ENCODE peak calls at places on chromosomes 6 and 20, in five cellular contexts. X is GM12878, P is SK-N-SH, E is K562, B is HepG2. R is an unnamed sample.

GRCh38 chr6:150417899-150418824 is 49.4 kb downstream of the IYD start:
- DNase-seq in P (peak), X (peak), E (peak), B (peak), R (peak)

GRCh38 chr6:71478834-71479541 is 190.4 kb downstream of the OGFRL1 start:
- DNase-seq in E (no peak), B (no peak), X (no peak), P (no peak), R (no peak)

GRCh38 chr20:59598625-59599310 is 5.6 kb upstream of the PHACTR3 start:
- DNase-seq in E (peak), X (peak), B (peak), P (peak), R (peak)

GRCh38 chr6:24492475-24492874 is 2.3 kb upstream of the ALDH5A1 start:
- DNase-seq in E (peak), P (no peak), X (no peak), B (peak), R (no peak)

GRCh38 chr6:125931733-125932450 is 24.7 kb upstream of the HINT3 start:
- DNase-seq in P (no peak), X (peak), B (no peak), E (no peak), R (no peak)

GRCh38 chr6:164247106-164247505 is 832.6 kb downstream of the QKI start:
- DNase-seq in X (no peak), B (no peak), P (no peak), E (no peak), R (no peak)

GRCh38 chr6:146103416-146104072 is 74.7 kb downstream of the GRM1 start:
- DNase-seq in X (no peak), B (no peak), E (no peak), P (no peak), R (no peak)

GRCh38 chr20:58755062-58755697 is 62.6 kb downstream of the NPEPL1 start:
- DNase-seq in X (no peak), P (no peak), B (no peak), E (no peak), R (no peak)

GRCh38 chr6:48080227-48081009 is 30.6 kb downstream of the PTCHD4 start:
- DNase-seq in B (peak), E (no peak), P (no peak), X (no peak), R (no peak)

GRCh38 chr6:35244551-35244950 is 15.0 kb upstream of the ZNF76 start:
- DNase-seq in B (no peak), P (no peak), E (no peak), X (no peak), R (no peak)

GRCh38 chr20:32663704-32664351 is 9.9 kb downstream of the C20orf203 start:
- DNase-seq in E (no peak), P (no peak), X (no peak), B (no peak), R (no peak)

GRCh38 chr20:48455606-48456360 is 372.0 kb downstream of the PREX1 start:
- DNase-seq in X (no peak), B (no peak), P (no peak), E (no peak), R (no peak)

GRCh38 chr6:5081955-5082354 is 3.2 kb upstream of the PPP1R3G start:
- DNase-seq in B (no peak), P (no peak), X (no peak), E (no peak), R (no peak)

GRCh38 chr6:111666812-111667211 is 61.1 kb upstream of the TRAF3IP2 start:
- DNase-seq in B (no peak), X (no peak), P (no peak), E (no peak), R (no peak)

GRCh38 chr6:47780510-47781356 is 1.1 kb upstream of the OPN5 start:
- DNase-seq in B (peak), P (peak), E (peak), X (no peak), R (no peak)

GRCh38 chr20:15455279-15455678 is 1117.9 kb upstream of the FLRT3 start:
- DNase-seq in B (no peak), E (no peak), X (no peak), P (no peak), R (no peak)

GRCh38 chr20:35263609-35264223 is 14.2 kb downstream of the MMP24OS start:
- DNase-seq in P (no peak), X (no peak), B (peak), E (no peak), R (no peak)

GRCh38 chr20:46237221-46237620 is 71.1 kb downstream of the CDH22 start:
- DNase-seq in X (no peak), P (no peak), B (no peak), E (no peak), R (no peak)

GRCh38 chr6:82363368-82364086 is at the start of gene TPBG:
- DNase-seq in E (peak), X (no peak), B (peak), P (peak), R (peak)

GRCh38 chr6:36998723-36999466 is 6.6 kb upstream of the FGD2 start:
- DNase-seq in P (peak), B (no peak), X (no peak), E (no peak), R (no peak)

GRCh38 chr6:80771941-80772340 is 665.5 kb downstream of the BCKDHB start:
- DNase-seq in E (no peak), X (no peak), P (no peak), B (no peak), R (no peak)

GRCh38 chr20:1945134-1945618 is 48.7 kb downstream of the PDYN start:
- DNase-seq in E (no peak), X (no peak), P (no peak), B (no peak), R (no peak)

GRCh38 chr20:58306421-58307261 is 2.9 kb upstream of the RAB22A start:
- DNase-seq in X (peak), E (peak), P (no peak), B (peak), R (no peak)

GRCh38 chr20:35742741-35743523 is 872 bp upstream of the RBM39 start:
- DNase-seq in X (peak), E (peak), P (peak), B (peak), R (no peak)

GRCh38 chr6:107972413-107973096 is 14.5 kb upstream of the SEC63 start:
- DNase-seq in X (no peak), E (no peak), B (peak), P (peak), R (no peak)

GRCh38 chr6:69796081-69796626 is 656 bp downstream of the LMBRD1 start:
- DNase-seq in P (no peak), B (peak), E (peak), X (no peak), R (no peak)

GRCh38 chr6:80282913-80283554 is 176.6 kb downstream of the BCKDHB start:
- DNase-seq in E (no peak), P (no peak), X (no peak), B (no peak), R (no peak)

GRCh38 chr6:169854813-169855212 is 103.4 kb downstream of the ERMARD start:
- DNase-seq in P (no peak), B (no peak), E (no peak), X (no peak), R (no peak)

GRCh38 chr6:127737009-127737486 is 160.1 kb downstream of the C6orf58 start:
- DNase-seq in E (peak), X (peak), P (peak), B (peak), R (peak)

GRCh38 chr6:119612871-119613515 is 263.4 kb upstream of the MAN1A1 start:
- DNase-seq in B (no peak), P (no peak), E (no peak), X (no peak), R (no peak)

GRCh38 chr6:1296542-1296941 is 15.4 kb upstream of the FOXQ1 start:
- DNase-seq in B (no peak), X (no peak), P (no peak), E (no peak), R (no peak)

GRCh38 chr6:1298768-1299167 is 13.1 kb upstream of the FOXQ1 start:
- DNase-seq in X (no peak), B (no peak), E (no peak), P (no peak), R (no peak)

GRCh38 chr6:1297746-1298145 is 14.2 kb upstream of the FOXQ1 start:
- DNase-seq in P (no peak), B (no peak), E (no peak), X (no peak), R (no peak)

GRCh38 chr6:1295420-1295819 is 16.5 kb upstream of the FOXQ1 start:
- DNase-seq in B (no peak), P (no peak), E (no peak), X (no peak), R (no peak)

DNA sequence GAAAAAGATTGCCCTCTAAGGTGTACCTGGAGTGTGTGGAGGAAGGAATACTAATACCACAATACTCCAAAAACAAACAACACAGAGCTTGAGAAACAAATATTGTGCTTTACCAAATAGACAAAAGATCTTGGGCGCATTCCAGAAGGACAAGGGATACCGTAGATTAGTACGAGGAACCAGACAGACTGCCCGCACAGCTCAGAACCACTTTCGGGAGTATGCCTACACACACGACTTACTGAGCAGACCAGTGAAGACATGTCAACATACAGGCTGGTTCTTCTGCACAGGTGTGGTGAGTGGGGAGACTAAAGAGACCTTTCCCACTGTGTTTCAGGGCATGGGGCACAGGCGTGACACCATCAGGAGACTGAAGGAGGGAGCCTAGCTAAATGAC is 15.8 kb upstream of the FOXQ1 start:
- DNase-seq in B (no peak), X (no peak), E (no peak), P (no peak), R (no peak)
- TF ChIP-seq POLR2AphosphoS5 in B (no peak), X (no peak), E (no peak), P (no peak), R (no peak)

DNA sequence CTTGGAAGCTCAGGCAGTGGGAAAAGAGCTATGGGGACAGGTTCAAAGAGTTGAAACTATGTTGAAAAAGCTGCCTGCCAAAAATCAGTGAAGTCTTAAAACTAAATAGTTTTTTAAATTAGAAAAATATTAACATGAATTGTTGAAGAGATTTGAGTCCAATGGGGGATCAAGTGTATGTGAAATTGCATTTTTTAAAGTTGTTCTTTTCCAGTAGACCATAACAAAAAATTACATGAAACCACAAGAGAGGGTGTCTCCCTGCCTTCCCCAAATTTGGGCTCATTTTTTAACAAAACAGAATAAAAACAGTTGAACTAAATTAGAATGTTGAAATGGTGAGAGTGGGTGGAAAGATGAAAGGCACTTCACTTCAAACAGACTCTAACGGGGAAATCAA is 31.5 kb upstream of the COL10A1 start:
- DNase-seq in E (no peak), P (no peak), X (no peak), B (no peak), R (no peak)
- TF ChIP-seq TAF1 in E (no peak), P (no peak), X (no peak), B (no peak), R (no peak)

GRCh38 chr6:140303218-140303949 is 928.9 kb upstream of the CITED2 start:
- DNase-seq in X (no peak), B (no peak), E (no peak), P (no peak), R (no peak)
- TF ChIP-seq POLR2AphosphoS5 in X (no peak), B (no peak), E (no peak), P (no peak), R (no peak)

DNA sequence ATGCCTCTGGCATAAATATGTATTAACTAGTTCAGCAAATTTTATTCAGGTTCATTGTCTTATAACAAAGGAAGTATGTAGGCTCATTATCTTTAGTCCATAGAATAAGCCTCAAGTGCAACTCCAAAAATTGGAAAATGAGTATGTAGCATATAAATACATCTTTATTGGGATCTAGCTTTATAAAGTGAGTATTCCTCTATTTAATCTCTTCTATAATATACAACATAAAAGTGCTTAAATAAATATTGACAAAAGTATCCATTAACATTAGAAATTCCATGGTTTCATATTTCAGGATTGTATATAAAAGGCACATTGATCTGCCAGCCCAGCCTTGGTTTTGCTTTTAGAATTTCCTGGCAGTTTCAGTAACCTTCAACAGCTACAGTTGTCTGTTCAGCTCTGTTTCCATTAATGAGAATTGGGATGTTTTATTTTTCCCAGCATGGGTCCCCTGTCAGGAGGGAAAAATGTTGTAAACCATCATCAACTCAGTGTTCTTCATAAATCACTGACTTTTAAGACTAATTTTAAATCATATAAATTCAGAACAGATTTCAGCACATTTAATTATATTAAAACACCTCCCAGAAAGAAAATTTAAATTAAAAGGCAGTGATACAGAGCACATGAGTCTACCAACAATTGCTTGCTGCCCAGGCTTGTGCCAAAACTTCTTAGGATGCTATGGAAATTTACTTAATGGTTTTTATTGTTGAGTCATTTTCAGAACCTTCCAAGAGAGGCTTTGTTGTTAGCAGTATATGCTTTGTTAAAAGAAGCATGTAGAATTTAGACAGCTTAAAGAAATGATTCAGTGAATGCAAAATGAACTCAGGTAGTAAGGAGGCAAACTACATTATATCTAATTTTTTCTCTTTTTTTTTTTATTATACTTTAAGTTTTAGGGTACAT is 119.7 kb downstream of the ADGRG6 start:
- DNase-seq in X (no peak), B (no peak), E (no peak), P (no peak), R (no peak)
- TF ChIP-seq TAF1 in X (no peak), B (no peak), E (no peak), P (no peak), R (no peak)

GRCh38 chr6:143753678-143754077 is 75.9 kb downstream of the PHACTR2 start:
- DNase-seq in E (no peak), X (no peak), P (no peak), B (no peak), R (no peak)

GRCh38 chr6:143754204-143754603 is 76.4 kb downstream of the PHACTR2 start:
- DNase-seq in X (no peak), B (no peak), P (no peak), E (no peak), R (no peak)

GRCh38 chr6:143757346-143757832 is 79.6 kb downstream of the PHACTR2 start:
- DNase-seq in E (peak), X (no peak), P (no peak), B (no peak), R (no peak)

GRCh38 chr6:143752459-143752858 is 74.7 kb downstream of the PHACTR2 start:
- DNase-seq in B (no peak), P (no peak), E (no peak), X (no peak), R (no peak)

GRCh38 chr6:143755301-143755744 is 77.6 kb downstream of the PHACTR2 start:
- DNase-seq in E (no peak), X (no peak), B (no peak), P (peak), R (no peak)
- TF ChIP-seq POLR2AphosphoS5 in E (no peak), X (no peak), B (no peak), P (no peak), R (no peak)

GRCh38 chr6:152634773-152635172 is 2.4 kb downstream of the SYNE1 start:
- DNase-seq in P (no peak), B (no peak), E (no peak), X (no peak), R (no peak)

GRCh38 chr6:152632383-152632782 is 4.8 kb downstream of the SYNE1 start:
- DNase-seq in B (no peak), P (no peak), E (no peak), X (no peak), R (no peak)

GRCh38 chr6:152635949-152636674 is 1.1 kb downstream of the SYNE1 start:
- DNase-seq in B (no peak), X (no peak), P (peak), E (no peak), R (no peak)

GRCh38 chr6:152637422-152638047 is 373 bp upstream of the SYNE1 start:
- DNase-seq in P (no peak), B (no peak), E (no peak), X (no peak), R (no peak)

GRCh38 chr6:152636675-152637421 is at the start of gene SYNE1:
- DNase-seq in P (peak), B (no peak), X (no peak), E (no peak), R (no peak)
- TF ChIP-seq TAF1 in P (no peak), B (no peak), X (no peak), E (no peak), R (no peak)

GRCh38 chr6:109411034-109411433 is 28.8 kb upstream of the CD164 start:
- DNase-seq in P (no peak), X (no peak), B (no peak), E (no peak), R (no peak)
- TF ChIP-seq POLR2AphosphoS5 in P (no peak), X (no peak), B (no peak), E (no peak), R (no peak)

GRCh38 chr6:131636880-131637792 is at the start of gene ENPP3:
- DNase-seq in B (peak), E (peak), X (no peak), P (no peak), R (no peak)
- TF ChIP-seq TAF1 in B (peak), E (no peak), X (no peak), P (no peak), R (no peak)

GRCh38 chr20:53642196-53643030 is 48.8 kb upstream of the ZNF217 start:
- DNase-seq in B (peak), X (no peak), E (peak), P (no peak), R (no peak)
- TF ChIP-seq POLR2AphosphoS5 in B (peak), X (no peak), E (no peak), P (no peak), R (no peak)